ENCODE peak calls at places on chromosomes 12 and 14, in nine cellular contexts. D, W, S, N, K, V, H, E and F are unnamed samples.
A peak's percentile ranks its signal among the peaks of the same experiment; 100 is the strongest.

GRCh38 chr12:128259556-128260070 is 7.4 kb upstream of the TMEM132C start:
- DNase-seq in D (peak; percentile 5), W (no peak), S (no peak), N (no peak), K (no peak), V (peak; percentile 57), H (no peak), E (no peak), F (peak; percentile 30)

GRCh38 chr14:88346048-88346639 is 23.1 kb upstream of the KCNK10 start:
- DNase-seq in D (peak; percentile 48), W (peak; percentile 37), S (no peak), N (no peak), K (no peak), V (no peak), H (no peak), E (no peak), F (no peak)

GRCh38 chr14:37610945-37611523 is 15.6 kb downstream of the TTC6 start:
- DNase-seq in D (no peak), W (no peak), S (no peak), N (no peak), K (no peak), V (no peak), H (no peak), E (no peak), F (no peak)

GRCh38 chr14:75280831-75281690 is 2.4 kb downstream of the FOS start:
- DNase-seq in D (peak; percentile 9), W (no peak), S (no peak), N (peak; percentile 62), K (no peak), V (no peak), H (no peak), E (no peak), F (no peak)

GRCh38 chr12:106284294-106285105 is 18.0 kb upstream of the TCP11L2 start:
- DNase-seq in D (no peak), W (no peak), S (no peak), N (no peak), K (no peak), V (no peak), H (no peak), E (no peak), F (no peak)

GRCh38 chr14:101371691-101372493 is 189.4 kb upstream of the DIO3 start:
- DNase-seq in D (no peak), W (no peak), S (peak; percentile 22), N (no peak), K (no peak), V (no peak), H (no peak), E (no peak), F (no peak)

GRCh38 chr12:55687746-55688145 is 20.0 kb downstream of the ITGA7 start:
- DNase-seq in D (no peak), W (no peak), S (no peak), N (no peak), K (no peak), V (no peak), H (no peak), E (no peak), F (peak; percentile 10)

GRCh38 chr14:34052658-34053014 is 101.8 kb upstream of the EGLN3 start:
- DNase-seq in D (peak; percentile 36), W (no peak), S (no peak), N (no peak), K (no peak), V (no peak), H (no peak), E (no peak), F (peak; percentile 9)

GRCh38 chr12:55909513-55909884 is 18.2 kb downstream of the PYM1 start:
- DNase-seq in D (no peak), W (no peak), S (no peak), N (no peak), K (no peak), V (no peak), H (no peak), E (no peak), F (no peak)

GRCh38 chr12:27614386-27614785 is 81.9 kb upstream of the REP15 start:
- DNase-seq in D (no peak), W (no peak), S (no peak), N (no peak), K (no peak), V (no peak), H (no peak), E (no peak), F (no peak)

GRCh38 chr12:51049525-51049924 is 1.4 kb downstream of the LETMD1 start:
- DNase-seq in D (no peak), W (no peak), S (no peak), N (no peak), K (no peak), V (no peak), H (no peak), E (no peak), F (no peak)
- H3K4me3 ChIP-seq in D (peak overlapping the region; percentile 9), W (no peak overlapping the region), S (peak overlapping the region; percentile 90), N (no peak overlapping the region), K (peak overlapping the region; percentile 71), V (no peak overlapping the region), H (peak overlapping the region; percentile 90), E (peak overlapping the region; percentile 93), F (peak overlapping the region; percentile 94)

GRCh38 chr14:79426103-79426755 is 785.1 kb downstream of the DIO2 start:
- DNase-seq in D (no peak), W (no peak), S (no peak), N (no peak), K (no peak), V (no peak), H (no peak), E (no peak), F (no peak)
- TF ChIP-seq CTCF in D (no peak), W (no peak), S (no peak), N (no peak), K (no peak), V (no peak), H (no peak), E (no peak), F (no peak)

DNA sequence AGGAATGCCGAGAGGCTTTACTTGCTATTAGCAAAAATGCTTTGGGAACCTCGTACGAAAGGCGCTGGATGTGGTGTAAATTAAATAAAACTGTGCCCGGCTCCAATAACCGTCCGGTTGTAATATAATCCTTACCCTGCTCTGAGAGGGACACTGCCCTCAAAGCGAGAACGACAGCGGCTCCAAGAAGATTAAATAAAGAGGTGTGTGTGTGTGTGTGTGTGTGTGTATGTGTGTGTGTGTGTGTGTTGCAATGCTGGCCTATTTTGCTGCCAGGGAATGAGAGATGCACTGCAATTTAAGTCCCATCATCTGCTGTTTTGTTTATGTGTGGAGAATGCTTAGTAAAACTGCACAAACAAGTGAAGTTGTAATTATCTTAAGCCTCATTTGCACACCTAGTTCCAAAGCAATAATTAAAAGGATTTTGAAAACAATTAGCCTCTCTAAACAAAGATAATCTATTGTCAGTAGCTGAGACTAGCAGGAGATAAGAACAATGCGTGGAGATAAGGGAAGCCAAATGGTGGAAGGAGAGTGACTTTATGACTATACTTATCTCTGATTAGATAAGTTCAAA is 1.2 kb upstream of the SIX1 start:
- DNase-seq in D (no peak), W (no peak), S (no peak), N (no peak), K (no peak), V (peak; percentile 47), H (no peak), E (no peak), F (no peak)
- H3K4me3 ChIP-seq in D (no peak overlapping the region), W (peak overlapping the region; percentile 82), S (peak overlapping the region; percentile 73), N (no peak overlapping the region), K (peak overlapping the region; percentile 88), V (peak overlapping the region; percentile 61), H (no peak overlapping the region), E (peak overlapping the region; percentile 71), F (no peak overlapping the region)

GRCh38 chr12:79885956-79886490 is 48.9 kb downstream of the PPP1R12A start:
- DNase-seq in D (peak; percentile 34), W (no peak), S (no peak), N (no peak), K (no peak), V (no peak), H (no peak), E (no peak), F (no peak)

GRCh38 chr12:79883216-79883615 is 51.7 kb downstream of the PPP1R12A start:
- DNase-seq in D (peak; percentile 64), W (no peak), S (no peak), N (no peak), K (no peak), V (no peak), H (no peak), E (no peak), F (no peak)

GRCh38 chr12:79884401-79885006 is 50.4 kb downstream of the PPP1R12A start:
- DNase-seq in D (no peak), W (no peak), S (no peak), N (no peak), K (no peak), V (no peak), H (no peak), E (no peak), F (no peak)

GRCh38 chr12:79887912-79888311 is 47.0 kb downstream of the PPP1R12A start:
- DNase-seq in D (no peak), W (no peak), S (no peak), N (no peak), K (no peak), V (no peak), H (no peak), E (no peak), F (no peak)

DNA sequence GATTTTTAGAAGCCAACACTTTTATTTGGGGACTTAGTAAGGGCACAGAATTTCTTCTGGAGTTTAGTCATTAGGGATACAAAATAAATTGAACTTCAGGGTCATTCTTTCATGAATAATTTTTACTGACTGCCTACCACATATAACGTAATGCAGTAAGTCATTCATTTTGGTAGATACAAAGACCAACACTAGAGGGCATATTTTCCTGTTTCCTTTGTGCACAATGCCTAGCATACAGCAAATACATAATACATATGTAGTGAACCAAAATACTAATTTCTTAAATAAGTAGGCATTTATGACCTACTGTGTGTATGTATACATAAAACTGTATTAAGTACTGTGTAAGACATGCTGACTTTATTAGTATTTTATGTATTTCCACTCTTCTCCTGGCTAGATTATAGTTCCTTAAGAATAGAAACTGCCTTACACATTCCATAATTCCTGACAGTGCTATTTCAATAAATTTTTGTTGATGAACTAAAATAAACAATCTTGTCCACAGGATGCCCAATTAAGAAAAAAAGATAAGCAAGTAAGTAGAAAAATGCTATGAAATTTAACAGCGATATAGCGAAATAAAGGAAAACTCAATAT is 47.9 kb downstream of the PPP1R12A start:
- DNase-seq in D (peak; percentile 75), W (no peak), S (no peak), N (no peak), K (peak; percentile 11), V (no peak), H (peak; percentile 63), E (no peak), F (peak; percentile 59)
- TF ChIP-seq CTCF in D (peak; percentile 67), W (peak; percentile 62), S (peak; percentile 51), N (peak; percentile 78), K (peak; percentile 64), V (peak; percentile 36), H (peak; percentile 70), E (peak; percentile 49), F (peak; percentile 42)

GRCh38 chr12:25682421-25682820 is 129.3 kb upstream of the LMNTD1 start:
- DNase-seq in D (peak; percentile 48), W (no peak), S (no peak), N (no peak), K (no peak), V (no peak), H (no peak), E (no peak), F (no peak)

GRCh38 chr12:25681580-25681979 is 128.5 kb upstream of the LMNTD1 start:
- DNase-seq in D (no peak), W (no peak), S (no peak), N (no peak), K (no peak), V (no peak), H (no peak), E (no peak), F (no peak)

GRCh38 chr12:25675808-25676207 is 122.7 kb upstream of the LMNTD1 start:
- DNase-seq in D (no peak), W (no peak), S (no peak), N (no peak), K (no peak), V (no peak), H (no peak), E (no peak), F (no peak)

GRCh38 chr12:25677180-25677937 is 124.3 kb upstream of the LMNTD1 start:
- DNase-seq in D (peak; percentile 62), W (no peak), S (no peak), N (no peak), K (no peak), V (no peak), H (no peak), E (no peak), F (no peak)
- H3K4me3 ChIP-seq in D (no peak overlapping the region), W (no peak overlapping the region), S (no peak overlapping the region), N (no peak overlapping the region), K (no peak overlapping the region), V (no peak overlapping the region), H (no peak overlapping the region), E (no peak overlapping the region), F (no peak overlapping the region)